ENCODE peak calls at places on chromosomes 3 and 15, in four cellular contexts. K is heart left ventricle, T is IMR-90, A is esophagus squamous epithelium. H is an unnamed sample.

GRCh38 chr15:63461230-63461629 is 43.2 kb upstream of the USP3 start:
- DNase-seq in T (no peak), K (no peak), A (no peak), H (no peak)

GRCh38 chr15:64501396-64501716 is 41.0 kb downstream of the ZNF609 start:
- DNase-seq in K (no peak), A (no peak), T (no peak), H (no peak)

GRCh38 chr3:66354561-66354960 is 133.8 kb downstream of the SLC25A26 start:
- DNase-seq in K (no peak), A (no peak), T (no peak), H (no peak)

GRCh38 chr3:184380210-184380626 is 364 bp downstream of the CHRD start:
- DNase-seq in K (peak), T (no peak), A (no peak), H (no peak)

GRCh38 chr3:61574854-61575253 is 13.5 kb downstream of the PTPRG start:
- DNase-seq in T (peak), K (no peak), A (no peak), H (peak)

GRCh38 chr3:17336291-17336690 is 406.1 kb downstream of the TBC1D5 start:
- DNase-seq in K (no peak), A (no peak), T (no peak), H (no peak)

GRCh38 chr3:177320765-177321247 is 123.5 kb upstream of the TBL1XR1 start:
- DNase-seq in K (no peak), A (no peak), T (no peak), H (no peak)

GRCh38 chr15:28125673-28126651 is 26.8 kb upstream of the OCA2 start:
- DNase-seq in A (no peak), T (peak), K (no peak), H (peak)

GRCh38 chr15:41115088-41115651 is 910 bp downstream of the INO80 start:
- DNase-seq in K (no peak), T (peak), A (no peak), H (peak)

GRCh38 chr3:40979962-40980361 is 219.3 kb upstream of the CTNNB1 start:
- DNase-seq in A (no peak), K (no peak), T (no peak), H (no peak)

GRCh38 chr3:48470286-48470685 is 23.7 kb downstream of the ATRIP start:
- DNase-seq in K (no peak), A (no peak), T (no peak), H (no peak)

GRCh38 chr3:195873281-195873887 is 35.0 kb downstream of the TNK2 start:
- DNase-seq in A (no peak), T (no peak), K (no peak), H (no peak)

GRCh38 chr3:21543380-21544075 is 207.5 kb downstream of the ZNF385D start:
- DNase-seq in T (no peak), K (no peak), A (no peak), H (peak)

GRCh38 chr3:89278305-89278704 is 170.9 kb downstream of the EPHA3 start:
- DNase-seq in T (no peak), K (no peak), A (no peak), H (no peak)

GRCh38 chr3:124767691-124768090 is 37.4 kb downstream of the UMPS start:
- DNase-seq in A (no peak), K (no peak), T (no peak), H (no peak)

GRCh38 chr3:126963261-126964190 is 19.4 kb upstream of the PLXNA1 start:
- DNase-seq in T (no peak), A (no peak), K (no peak), H (no peak)

GRCh38 chr15:31214864-31215489 is 111.7 kb upstream of the KLF13 start:
- DNase-seq in T (no peak), A (no peak), K (peak), H (peak)

DNA sequence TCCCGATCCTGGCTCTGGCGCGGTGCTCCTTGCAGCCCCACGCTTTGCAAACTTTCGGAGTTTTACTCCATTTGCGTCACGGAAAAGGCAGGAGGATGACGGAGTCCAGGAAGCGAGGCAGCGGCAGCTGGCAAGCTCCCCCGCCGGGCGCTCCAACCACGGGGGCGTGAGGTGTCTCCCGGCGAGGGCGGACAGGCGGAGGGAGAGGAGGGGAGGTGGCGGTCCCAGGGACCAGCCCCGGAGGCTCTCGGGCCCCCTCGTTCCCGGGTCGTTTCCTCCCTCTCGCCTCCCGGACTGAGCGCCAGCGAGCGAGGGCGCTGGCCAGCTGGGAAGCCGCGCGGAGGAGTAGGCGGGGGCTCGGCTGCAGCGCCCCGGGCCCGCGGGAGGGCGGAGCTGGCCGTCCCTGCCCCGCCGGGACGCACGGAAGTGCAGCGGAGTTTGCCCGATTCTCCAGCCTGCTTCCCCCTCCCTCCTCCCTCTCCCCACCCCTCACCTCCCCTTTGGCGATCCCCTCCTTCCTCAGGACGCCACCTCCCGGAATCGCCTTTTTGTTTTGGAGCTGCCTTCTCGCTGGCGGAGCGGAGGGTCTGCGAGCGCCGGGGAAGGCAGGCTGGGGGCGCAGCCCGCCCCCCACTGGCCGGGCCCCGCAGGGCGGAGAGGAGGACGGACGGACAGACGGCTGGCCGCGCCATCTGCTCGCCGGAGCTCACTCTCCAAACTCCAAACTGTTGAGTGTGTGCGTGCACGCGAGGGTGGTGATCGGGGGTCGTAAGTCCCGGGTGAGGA is at the start of gene SNX33:
- DNase-seq in K (peak), A (no peak), T (peak), H (peak)
- TF ChIP-seq POLR2A in K (no peak), A (no peak), T (peak), H (no peak)

GRCh38 chr15:91941871-91942270 is 88.4 kb downstream of the SLCO3A1 start:
- DNase-seq in A (no peak), K (no peak), T (no peak), H (no peak)
- TF ChIP-seq CTCF in A (peak), K (no peak), T (no peak), H (no peak)

DNA sequence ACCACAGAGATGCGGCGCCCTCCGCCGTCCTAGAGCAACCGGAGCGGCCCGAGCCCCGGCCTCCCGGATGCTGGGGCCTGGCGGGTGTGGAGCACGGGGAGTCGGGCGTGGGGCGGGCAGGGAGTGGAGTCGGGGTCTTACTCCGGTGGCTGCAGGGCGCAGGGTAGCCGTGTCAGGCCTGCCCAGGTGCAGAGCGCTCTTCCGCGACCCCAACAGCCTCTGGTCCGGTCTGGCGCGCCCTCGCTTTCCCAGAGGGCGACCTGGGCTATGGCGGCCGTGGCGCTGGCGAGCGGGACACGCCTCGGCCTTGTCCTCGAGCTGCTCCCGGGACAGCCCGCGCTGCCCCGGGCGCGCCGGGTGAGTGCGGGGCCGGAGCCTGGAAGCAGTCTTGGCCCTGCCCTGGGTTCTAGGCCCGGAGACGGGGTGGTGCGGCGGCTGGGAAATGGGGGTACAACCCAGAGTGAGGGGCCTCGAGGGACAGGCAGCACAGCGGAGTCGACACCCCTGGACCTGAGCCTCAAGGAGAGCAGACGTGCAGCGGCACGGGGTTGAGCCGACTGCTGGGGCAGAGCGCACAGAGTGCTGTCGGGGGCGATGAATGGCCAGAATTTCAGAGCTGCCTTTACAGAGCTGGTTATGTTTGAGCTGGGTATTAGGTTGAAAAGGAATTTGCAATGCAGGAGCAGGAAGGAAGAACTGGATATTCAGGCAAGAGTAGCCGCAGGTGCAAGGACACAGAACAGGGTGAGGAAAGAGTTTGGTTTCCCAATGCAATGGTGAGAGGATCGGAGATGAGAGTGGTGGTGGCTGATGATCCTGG is at the start of gene ZNF662:
- DNase-seq in K (peak), T (no peak), A (no peak), H (no peak)
- TF ChIP-seq POLR2A in K (no peak), T (no peak), A (no peak), H (no peak)

GRCh38 chr3:105366302-105367062 is at the start of gene ALCAM:
- DNase-seq in K (peak), T (peak), A (peak), H (peak)
- TF ChIP-seq CTCF in K (peak), T (peak), A (peak), H (no peak)

GRCh38 chr15:90648137-90649070 is 68.7 kb upstream of the BLM start:
- DNase-seq in A (peak), K (peak), T (peak), H (peak)
- TF ChIP-seq POLR2A in A (peak), K (no peak), T (peak), H (no peak)

GRCh38 chr3:5057857-5058324 is 64.2 kb upstream of the ARL8B start:
- DNase-seq in T (peak), K (peak), A (no peak), H (peak)
- TF ChIP-seq CTCF in T (peak), K (peak), A (peak), H (peak)